ENCODE peak calls at places on chromosome 3, in five cellular contexts. E, W, B, F and V are unnamed samples.

GRCh38 chr3:152051501-152052404 is 178.3 kb downstream of the SUCNR1 start:
- DNase-seq in E (peak), W (no peak), B (no peak), F (no peak), V (peak)

GRCh38 chr3:184040010-184040409 is 8.5 kb downstream of the HTR3D start:
- DNase-seq in E (no peak), W (peak), B (peak), F (no peak), V (peak)

GRCh38 chr3:164406281-164406680 is 672.0 kb downstream of the SI start:
- DNase-seq in E (no peak), W (no peak), B (no peak), F (no peak), V (no peak)

GRCh38 chr3:23811117-23811487 is 5.3 kb downstream of the UBE2E1 start:
- DNase-seq in E (no peak), W (no peak), B (no peak), F (peak), V (no peak)

GRCh38 chr3:120364101-120364500 is 14.9 kb upstream of the LRRC58 start:
- DNase-seq in E (no peak), W (no peak), B (no peak), F (no peak), V (no peak)

GRCh38 chr3:127777861-127778711 is 44.2 kb downstream of the MGLL start:
- DNase-seq in E (no peak), W (no peak), B (no peak), F (no peak), V (no peak)

GRCh38 chr3:132804498-132804897 is 82.3 kb upstream of the NPHP3 start:
- DNase-seq in E (peak), W (no peak), B (no peak), F (no peak), V (no peak)

GRCh38 chr3:107676469-107677309 is 153.9 kb downstream of the BBX start:
- DNase-seq in E (no peak), W (no peak), B (peak), F (no peak), V (peak)

GRCh38 chr3:119240101-119240581 is 537 bp downstream of the B4GALT4 start:
- DNase-seq in E (peak), W (peak), B (peak), F (peak), V (peak)

GRCh38 chr3:117399311-117400068 is 689.9 kb downstream of the TUSC7 start:
- DNase-seq in E (peak), W (peak), B (no peak), F (no peak), V (peak)

GRCh38 chr3:160454995-160455394 is 5.4 kb upstream of the TRIM59 start:
- DNase-seq in E (no peak), W (no peak), B (no peak), F (no peak), V (no peak)

GRCh38 chr3:197368821-197369220 is 70.4 kb upstream of the DLG1 start:
- DNase-seq in E (no peak), W (peak), B (no peak), F (no peak), V (no peak)

GRCh38 chr3:191915717-191916116 is 454.8 kb downstream of the PYDC2 start:
- DNase-seq in E (no peak), W (no peak), B (no peak), F (no peak), V (no peak)

GRCh38 chr3:177451940-177452484 is 254.7 kb upstream of the TBL1XR1 start:
- DNase-seq in E (peak), W (no peak), B (no peak), F (no peak), V (peak)

GRCh38 chr3:113128386-113129015 is 82.9 kb upstream of the BOC start:
- DNase-seq in E (peak), W (no peak), B (no peak), F (no peak), V (peak)

GRCh38 chr3:161925749-161926360 is 429.2 kb downstream of the OTOL1 start:
- DNase-seq in E (no peak), W (no peak), B (no peak), F (no peak), V (no peak)

GRCh38 chr3:55204417-55204816 is 276.6 kb upstream of the LRTM1 start:
- DNase-seq in E (peak), W (no peak), B (no peak), F (no peak), V (peak)

GRCh38 chr3:147943265-147943945 is 534.2 kb downstream of the ZIC1 start:
- DNase-seq in E (peak), W (no peak), B (no peak), F (no peak), V (peak)

GRCh38 chr3:126746395-126747177 is 42.5 kb downstream of the CHCHD6 start:
- DNase-seq in E (peak), W (peak), B (peak), F (no peak), V (peak)

GRCh38 chr3:124034016-124034808 is 42.3 kb upstream of the ROPN1 start:
- DNase-seq in E (peak), W (peak), B (peak), F (peak), V (peak)

GRCh38 chr3:119098620-119099222 is 47.2 kb upstream of the TEX55 start:
- DNase-seq in E (peak), W (no peak), B (peak), F (no peak), V (peak)

GRCh38 chr3:85781806-85782205 is 823.0 kb downstream of the CADM2 start:
- DNase-seq in E (peak), W (no peak), B (no peak), F (no peak), V (no peak)

GRCh38 chr3:161393310-161393709 is 22.0 kb upstream of the SPTSSB start:
- DNase-seq in E (no peak), W (no peak), B (no peak), F (no peak), V (no peak)

GRCh38 chr3:62965311-62965710 is 90.1 kb upstream of the CADPS start:
- DNase-seq in E (peak), W (no peak), B (no peak), F (no peak), V (no peak)

GRCh38 chr3:124745092-124745491 is 14.8 kb downstream of the UMPS start:
- DNase-seq in E (no peak), W (no peak), B (no peak), F (no peak), V (no peak)

DNA sequence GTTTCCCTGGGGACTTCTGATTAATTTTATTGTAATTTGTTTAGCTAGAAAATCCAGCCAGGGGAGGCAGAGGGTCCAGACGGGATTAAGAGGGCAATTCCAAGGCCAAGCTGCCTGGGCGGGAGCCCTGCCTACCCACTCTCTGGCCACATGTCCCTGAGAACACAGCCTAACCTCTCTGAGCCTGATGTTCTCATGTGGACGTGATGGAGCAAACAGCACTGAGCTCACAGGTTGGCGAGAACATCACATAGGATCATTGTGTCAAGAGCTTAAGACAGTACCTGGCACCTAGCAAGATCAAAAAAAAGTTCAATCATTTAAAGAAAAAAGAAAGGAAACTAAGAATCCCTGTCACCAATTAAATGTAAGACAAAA is 1.0 kb downstream of the LRRC2 start:
- DNase-seq in E (no peak), W (no peak), B (no peak), F (no peak), V (no peak)
- H3K9ac ChIP-seq in E (no peak), W (peak), B (no peak), F (no peak), V (peak)

DNA sequence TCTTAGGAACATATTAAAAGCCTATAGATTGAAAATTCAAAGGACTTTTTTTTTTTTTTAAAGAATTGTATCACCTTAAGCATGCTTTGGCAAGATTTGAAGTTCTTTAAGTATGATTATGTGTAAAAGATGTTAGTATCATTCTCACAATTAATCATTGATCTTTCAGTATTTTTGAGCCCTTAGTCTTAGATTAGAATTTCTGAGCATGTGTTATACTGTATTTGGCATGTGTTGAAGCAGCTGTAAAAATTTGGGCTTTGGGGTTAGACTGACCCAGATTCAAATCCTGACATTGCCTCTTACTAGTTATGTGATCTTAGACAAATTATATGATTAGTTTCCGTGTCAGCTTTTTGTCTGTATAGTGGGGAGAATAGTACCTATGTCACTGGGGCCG is 6.3 kb downstream of the OXSR1 start:
- DNase-seq in E (no peak), W (no peak), B (no peak), F (no peak), V (no peak)
- H3K9ac ChIP-seq in E (no peak), W (no peak), B (no peak), F (no peak), V (no peak)

GRCh38 chr3:40047406-40047805 is 238.0 kb downstream of the MYRIP start:
- DNase-seq in E (no peak), W (no peak), B (no peak), F (no peak), V (no peak)

GRCh38 chr3:40042752-40043443 is 233.5 kb downstream of the MYRIP start:
- DNase-seq in E (peak), W (no peak), B (no peak), F (no peak), V (peak)

GRCh38 chr3:40046149-40046548 is 236.7 kb downstream of the MYRIP start:
- DNase-seq in E (no peak), W (no peak), B (no peak), F (no peak), V (no peak)

GRCh38 chr3:40044487-40044886 is 235.1 kb downstream of the MYRIP start:
- DNase-seq in E (peak), W (no peak), B (no peak), F (no peak), V (peak)

GRCh38 chr3:40043444-40043755 is 234.0 kb downstream of the MYRIP start:
- DNase-seq in E (peak), W (no peak), B (no peak), F (no peak), V (no peak)
- H3K9ac ChIP-seq in E (no peak), W (no peak), B (no peak), F (no peak), V (peak)

GRCh38 chr3:49132437-49133225 is at the start of gene LAMB2:
- DNase-seq in E (peak), W (peak), B (peak), F (peak), V (peak)
- H3K9ac ChIP-seq in E (peak), W (peak), B (peak), F (peak), V (peak)

DNA sequence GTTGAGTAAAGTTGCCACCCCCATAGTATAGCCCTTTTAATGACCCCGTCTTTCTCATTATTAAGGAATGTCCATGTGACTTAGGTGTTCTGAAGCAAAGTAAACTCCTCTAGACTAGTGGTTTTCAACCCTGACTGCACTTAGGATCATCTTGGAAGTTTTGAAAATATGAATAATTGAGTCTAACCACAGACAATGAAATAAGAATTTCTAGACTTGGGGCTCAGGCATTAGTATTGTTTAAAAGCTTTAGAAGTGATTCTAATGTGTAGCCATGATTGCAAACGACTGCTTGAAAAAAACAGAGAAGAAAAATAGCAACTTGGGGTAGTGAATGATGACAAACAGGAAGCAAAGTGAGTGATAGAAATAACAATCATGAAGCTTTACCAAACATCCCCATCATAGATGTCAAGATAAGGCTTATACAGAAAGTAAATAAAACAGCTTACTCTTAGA is 35.0 kb downstream of the ALCAM start:
- DNase-seq in E (peak), W (no peak), B (no peak), F (no peak), V (no peak)
- H3K9ac ChIP-seq in E (no peak), W (no peak), B (no peak), F (no peak), V (no peak)